ENCODE peak calls at places on chromosomes 6 and 20, in nine cellular contexts. F is heart left ventricle, A is mammary epithelial cell, P is transverse colon, N is IMR-90, C is psoas muscle, W is uterus, Z is PC-9, D is adrenal gland. U is an unnamed sample.

GRCh38 chr6:11413728-11414127 is 123.8 kb upstream of the TMEM170B start:
- DNase-seq in F (no peak), A (peak; percentile 79), P (no peak), N (peak; percentile 55), C (no peak), W (no peak), Z (peak; percentile 76), D (no peak), U (no peak)

GRCh38 chr20:14334306-14334930 is 3.0 kb downstream of the FLRT3 start:
- DNase-seq in F (no peak), A (peak; percentile 70), P (no peak), N (peak; percentile 45), C (no peak), W (peak; percentile 18), Z (no peak), D (no peak), U (peak; percentile 54)

GRCh38 chr6:25138024-25138696 is 141.0 kb upstream of the CARMIL1 start:
- DNase-seq in F (no peak), A (peak; percentile 68), P (peak; percentile 70), N (peak; percentile 62), C (peak; percentile 32), W (peak; percentile 61), Z (no peak), D (peak; percentile 75), U (peak; percentile 61)

GRCh38 chr6:138590796-138591709 is 91.8 kb upstream of the NHSL1 start:
- DNase-seq in F (no peak), A (peak; percentile 53), P (peak; percentile 74), N (peak; percentile 79), C (no peak), W (peak; percentile 43), Z (peak; percentile 72), D (peak; percentile 60), U (peak; percentile 73)

GRCh38 chr6:105593805-105594231 is 190.9 kb upstream of the PREP start:
- DNase-seq in F (no peak), A (no peak), P (no peak), N (peak; percentile 51), C (no peak), W (no peak), Z (no peak), D (no peak), U (no peak)

GRCh38 chr20:41032243-41032642 is 3.6 kb downstream of the TOP1 start:
- DNase-seq in F (no peak), A (no peak), P (no peak), N (peak; percentile 71), C (no peak), W (no peak), Z (no peak), D (no peak), U (no peak)

GRCh38 chr20:59428006-59428405 is 127.6 kb downstream of the EDN3 start:
- DNase-seq in F (no peak), A (no peak), P (no peak), N (no peak), C (no peak), W (no peak), Z (no peak), D (no peak), U (no peak)

GRCh38 chr20:2387180-2387577 is 6.5 kb downstream of the TGM6 start:
- DNase-seq in F (no peak), A (no peak), P (peak; percentile 25), N (peak; percentile 19), C (no peak), W (no peak), Z (no peak), D (no peak), U (no peak)

GRCh38 chr6:47059216-47059885 is 17.2 kb upstream of the ADGRF1 start:
- DNase-seq in F (no peak), A (peak; percentile 87), P (no peak), N (no peak), C (no peak), W (no peak), Z (peak; percentile 87), D (no peak), U (no peak)

GRCh38 chr6:8529250-8529649 is 93.9 kb upstream of the SLC35B3 start:
- DNase-seq in F (no peak), A (no peak), P (no peak), N (no peak), C (no peak), W (no peak), Z (no peak), D (no peak), U (no peak)

GRCh38 chr6:112253505-112253841 is 894 bp downstream of the LAMA4 start:
- DNase-seq in F (no peak), A (no peak), P (peak; percentile 9), N (no peak), C (no peak), W (no peak), Z (no peak), D (no peak), U (no peak)

GRCh38 chr20:51631011-51631950 is 88.8 kb upstream of the NFATC2 start:
- DNase-seq in F (peak; percentile 65), A (peak; percentile 92), P (peak; percentile 49), N (peak; percentile 99), C (peak; percentile 63), W (peak; percentile 83), Z (peak; percentile 96), D (peak; percentile 41), U (peak; percentile 18)

GRCh38 chr6:150093397-150093796 is 24.5 kb upstream of the ULBP3 start:
- DNase-seq in F (no peak), A (no peak), P (no peak), N (no peak), C (no peak), W (no peak), Z (no peak), D (no peak), U (no peak)

GRCh38 chr20:40686893-40687292 is 2.1 kb downstream of the MAFB start:
- DNase-seq in F (no peak), A (no peak), P (no peak), N (no peak), C (no peak), W (no peak), Z (no peak), D (no peak), U (no peak)

GRCh38 chr6:26216015-26216885 is 129.0 kb downstream of the HFE start:
- DNase-seq in F (peak; percentile 70), A (peak; percentile 98), P (peak; percentile 85), N (peak; percentile 99), C (no peak), W (peak; percentile 58), Z (peak; percentile 95), D (peak; percentile 66), U (peak; percentile 74)

GRCh38 chr6:34028691-34029360 is 117.1 kb downstream of the GRM4 start:
- DNase-seq in F (peak; percentile 59), A (no peak), P (no peak), N (no peak), C (no peak), W (no peak), Z (no peak), D (no peak), U (no peak)

GRCh38 chr6:36851149-36851614 is 11.9 kb upstream of the CPNE5 start:
- DNase-seq in F (no peak), A (peak; percentile 58), P (peak; percentile 46), N (peak; percentile 72), C (no peak), W (peak; percentile 56), Z (peak; percentile 47), D (peak; percentile 65), U (peak; percentile 59)

GRCh38 chr6:167512926-167513325 is 188.0 kb downstream of the TTLL2 start:
- DNase-seq in F (no peak), A (no peak), P (no peak), N (no peak), C (no peak), W (no peak), Z (no peak), D (no peak), U (no peak)

GRCh38 chr6:73309784-73310502 is 44.1 kb downstream of the DPPA5 start:
- DNase-seq in F (peak; percentile 69), A (peak; percentile 63), P (peak; percentile 59), N (peak; percentile 52), C (peak; percentile 30), W (peak; percentile 54), Z (peak; percentile 57), D (no peak), U (peak; percentile 64)

DNA sequence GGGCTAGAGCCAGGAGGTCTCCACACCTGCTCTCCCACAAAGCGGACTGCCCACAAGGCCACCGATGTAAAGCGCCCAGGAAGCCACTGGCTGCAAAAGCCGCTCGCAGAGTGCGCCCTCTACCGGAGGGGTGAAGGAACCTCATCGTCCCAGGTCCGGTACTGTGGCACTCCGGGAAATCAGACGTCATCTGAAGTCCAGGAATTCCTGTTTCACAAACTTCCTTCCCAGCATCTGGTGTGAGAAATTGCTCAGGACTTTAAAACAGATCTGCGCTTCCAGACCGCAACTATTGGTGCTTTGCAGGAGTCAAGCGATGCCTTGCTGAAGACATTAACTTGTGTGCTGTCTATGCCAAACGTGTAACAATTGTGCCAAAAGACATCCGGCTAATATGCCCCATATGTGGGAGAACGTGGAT is 115.1 kb upstream of the ARID1B start:
- DNase-seq in F (no peak), A (peak; percentile 74), P (peak; percentile 56), N (no peak), C (peak; percentile 21), W (no peak), Z (peak; percentile 34), D (no peak), U (peak; percentile 35)
- TF ChIP-seq CTCF in F (peak; percentile 44), A (peak; percentile 82), P (peak; percentile 50), N (no peak), C (peak; percentile 36), W (no peak), Z (peak; percentile 70), D (no peak), U (peak; percentile 60)

DNA sequence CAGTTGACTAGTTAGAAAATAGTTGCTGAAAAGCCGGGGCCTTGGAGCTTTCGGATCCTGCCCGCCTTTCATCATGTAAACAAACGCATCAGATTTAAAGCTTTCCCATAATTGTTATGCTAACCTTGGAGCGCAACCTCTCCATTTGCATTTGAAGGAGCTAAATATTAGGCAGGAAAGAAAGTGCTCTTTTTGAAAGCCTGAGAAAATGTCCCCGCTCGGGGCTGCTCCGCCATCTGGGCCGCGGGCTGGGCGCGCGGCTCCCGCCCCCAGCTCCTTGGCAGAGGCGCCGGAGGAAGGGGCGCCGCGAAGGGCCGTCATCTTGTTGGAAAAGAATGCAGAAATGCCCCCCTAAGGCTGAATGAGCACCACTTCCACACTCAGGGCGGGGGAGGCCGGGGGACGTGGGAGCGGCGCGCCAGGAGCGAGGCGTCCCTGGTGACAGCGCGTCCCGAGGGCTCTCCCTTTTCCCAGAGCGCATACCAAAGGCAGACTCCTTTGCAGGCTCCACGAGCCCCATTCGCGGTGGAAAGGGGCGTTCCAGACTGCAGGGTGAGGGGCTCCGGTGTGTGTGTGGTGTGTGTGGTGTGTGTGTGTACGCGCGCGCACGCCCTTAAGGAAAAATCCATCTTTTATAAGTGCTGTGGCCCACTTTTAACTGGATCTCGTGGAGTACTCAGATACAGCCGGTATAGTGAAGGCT is 145.6 kb upstream of the ID4 start:
- DNase-seq in F (no peak), A (no peak), P (no peak), N (no peak), C (no peak), W (no peak), Z (no peak), D (no peak), U (no peak)
- H3K27ac ChIP-seq in F (peak overlapping the region; percentile 22), A (no peak overlapping the region), P (no peak overlapping the region), N (no peak overlapping the region), C (no peak overlapping the region), W (peak overlapping the region; percentile 48), Z (no peak overlapping the region), D (no peak overlapping the region), U (no peak overlapping the region)

GRCh38 chr6:144036064-144036873 is 28.2 kb upstream of the PLAGL1 start:
- DNase-seq in F (peak; percentile 60), A (no peak), P (peak; percentile 43), N (peak; percentile 40), C (peak; percentile 18), W (no peak), Z (no peak), D (peak; percentile 51), U (no peak)
- H3K27me3 ChIP-seq in F (no peaks in the 10 kb centered on the region), A (no peaks in the 10 kb centered on the region), P (no peaks in the 10 kb centered on the region), N (no peaks in the 10 kb centered on the region), C (peaks cover 3% of the 10 kb centered on the region), W (no peaks in the 10 kb centered on the region), Z (no peaks in the 10 kb centered on the region), D (no peaks in the 10 kb centered on the region), U (no peaks in the 10 kb centered on the region)

GRCh38 chr6:157461000-157461915 is 80.3 kb downstream of the ZDHHC14 start:
- DNase-seq in F (no peak), A (no peak), P (peak; percentile 31), N (peak; percentile 85), C (no peak), W (no peak), Z (no peak), D (no peak), U (peak; percentile 91)
- TF ChIP-seq CTCF in F (peak; percentile 19), A (no peak), P (no peak), N (peak; percentile 2), C (no peak), W (no peak), Z (no peak), D (no peak), U (peak; percentile 4)

U was measured in body of pancreas.